ENCODE peak calls at places on chromosomes 7 and 10, in ten cellular contexts. One of them, this sample, is unnamed.

GRCh38 chr7:1144269-1144771 is 15.7 kb downstream of the ZFAND2A start:
- DNase-seq in RWPE2: no peak
- DNase-seq in MG63: peak
- DNase-seq in CD8-positive, alpha-beta memory T cell: no peak
- DNase-seq in choroid plexus epithelial cell: peak
- DNase-seq in activated B cell treated with CpG ODN at 0.5 μM for 24 hours: no peak
- DNase-seq in NCI-H460: peak
- DNase-seq in IMR-90: no peak
- DNase-seq in stimulated activated CD4-positive, alpha-beta T cell treated with anti-CD3 and anti-CD28 coated beads, Interleukin-1b, Interleukin-23, amount 100 ng/mL, for 1 hour: no peak
- DNase-seq in stimulated activated CD8-positive, alpha-beta memory T cell treated with anti-CD3 and anti-CD28 coated beads, Interleukin-4, amount 100 ng/mL, for 24 hours: no peak
- DNase-seq in this sample: no peak

GRCh38 chr7:9106747-9107146 is 673.3 kb downstream of the NXPH1 start:
- DNase-seq in RWPE2: no peak
- DNase-seq in choroid plexus epithelial cell: no peak
- DNase-seq in MG63: no peak
- DNase-seq in stimulated activated CD4-positive, alpha-beta T cell treated with anti-CD3 and anti-CD28 coated beads, Interleukin-1b, Interleukin-23, amount 100 ng/mL, for 1 hour: no peak
- DNase-seq in activated B cell treated with CpG ODN at 0.5 μM for 24 hours: no peak
- DNase-seq in stimulated activated CD8-positive, alpha-beta memory T cell treated with anti-CD3 and anti-CD28 coated beads, Interleukin-4, amount 100 ng/mL, for 24 hours: no peak
- DNase-seq in CD8-positive, alpha-beta memory T cell: no peak
- DNase-seq in NCI-H460: no peak
- DNase-seq in IMR-90: no peak
- DNase-seq in this sample: no peak

GRCh38 chr10:14569274-14570060 is 205.2 kb downstream of the FAM107B start:
- DNase-seq in MG63: no peak
- DNase-seq in NCI-H460: no peak
- DNase-seq in RWPE2: no peak
- DNase-seq in IMR-90: no peak
- DNase-seq in stimulated activated CD8-positive, alpha-beta memory T cell treated with anti-CD3 and anti-CD28 coated beads, Interleukin-4, amount 100 ng/mL, for 24 hours: no peak
- DNase-seq in CD8-positive, alpha-beta memory T cell: peak
- DNase-seq in stimulated activated CD4-positive, alpha-beta T cell treated with anti-CD3 and anti-CD28 coated beads, Interleukin-1b, Interleukin-23, amount 100 ng/mL, for 1 hour: no peak
- DNase-seq in activated B cell treated with CpG ODN at 0.5 μM for 24 hours: no peak
- DNase-seq in choroid plexus epithelial cell: no peak
- DNase-seq in this sample: no peak

GRCh38 chr10:33869089-33869488 is 534.6 kb upstream of the NRP1 start:
- DNase-seq in IMR-90: no peak
- DNase-seq in RWPE2: no peak
- DNase-seq in activated B cell treated with CpG ODN at 0.5 μM for 24 hours: no peak
- DNase-seq in NCI-H460: no peak
- DNase-seq in CD8-positive, alpha-beta memory T cell: no peak
- DNase-seq in MG63: no peak
- DNase-seq in stimulated activated CD4-positive, alpha-beta T cell treated with anti-CD3 and anti-CD28 coated beads, Interleukin-1b, Interleukin-23, amount 100 ng/mL, for 1 hour: no peak
- DNase-seq in choroid plexus epithelial cell: no peak
- DNase-seq in stimulated activated CD8-positive, alpha-beta memory T cell treated with anti-CD3 and anti-CD28 coated beads, Interleukin-4, amount 100 ng/mL, for 24 hours: no peak
- DNase-seq in this sample: no peak

GRCh38 chr10:73950155-73950554 is 39.2 kb downstream of the PLAU start:
- DNase-seq in IMR-90: no peak
- DNase-seq in stimulated activated CD4-positive, alpha-beta T cell treated with anti-CD3 and anti-CD28 coated beads, Interleukin-1b, Interleukin-23, amount 100 ng/mL, for 1 hour: no peak
- DNase-seq in NCI-H460: no peak
- DNase-seq in activated B cell treated with CpG ODN at 0.5 μM for 24 hours: no peak
- DNase-seq in stimulated activated CD8-positive, alpha-beta memory T cell treated with anti-CD3 and anti-CD28 coated beads, Interleukin-4, amount 100 ng/mL, for 24 hours: no peak
- DNase-seq in MG63: no peak
- DNase-seq in choroid plexus epithelial cell: no peak
- DNase-seq in CD8-positive, alpha-beta memory T cell: no peak
- DNase-seq in RWPE2: no peak
- DNase-seq in this sample: no peak

GRCh38 chr10:23530079-23530478 is 91.2 kb downstream of the OTUD1 start:
- DNase-seq in RWPE2: no peak
- DNase-seq in stimulated activated CD8-positive, alpha-beta memory T cell treated with anti-CD3 and anti-CD28 coated beads, Interleukin-4, amount 100 ng/mL, for 24 hours: no peak
- DNase-seq in IMR-90: peak
- DNase-seq in choroid plexus epithelial cell: peak
- DNase-seq in activated B cell treated with CpG ODN at 0.5 μM for 24 hours: no peak
- DNase-seq in CD8-positive, alpha-beta memory T cell: no peak
- DNase-seq in NCI-H460: no peak
- DNase-seq in stimulated activated CD4-positive, alpha-beta T cell treated with anti-CD3 and anti-CD28 coated beads, Interleukin-1b, Interleukin-23, amount 100 ng/mL, for 1 hour: no peak
- DNase-seq in MG63: no peak
- DNase-seq in this sample: no peak

GRCh38 chr7:116952640-116953371 is 495 bp upstream of the ST7 start:
- DNase-seq in activated B cell treated with CpG ODN at 0.5 μM for 24 hours: no peak
- DNase-seq in NCI-H460: no peak
- DNase-seq in stimulated activated CD4-positive, alpha-beta T cell treated with anti-CD3 and anti-CD28 coated beads, Interleukin-1b, Interleukin-23, amount 100 ng/mL, for 1 hour: no peak
- DNase-seq in CD8-positive, alpha-beta memory T cell: no peak
- DNase-seq in IMR-90: peak
- DNase-seq in MG63: no peak
- DNase-seq in choroid plexus epithelial cell: peak
- DNase-seq in RWPE2: no peak
- DNase-seq in stimulated activated CD8-positive, alpha-beta memory T cell treated with anti-CD3 and anti-CD28 coated beads, Interleukin-4, amount 100 ng/mL, for 24 hours: no peak
- DNase-seq in this sample: peak

GRCh38 chr10:44650576-44651394 is 260.4 kb upstream of the TMEM72 start:
- DNase-seq in IMR-90: no peak
- DNase-seq in stimulated activated CD8-positive, alpha-beta memory T cell treated with anti-CD3 and anti-CD28 coated beads, Interleukin-4, amount 100 ng/mL, for 24 hours: no peak
- DNase-seq in choroid plexus epithelial cell: no peak
- DNase-seq in CD8-positive, alpha-beta memory T cell: no peak
- DNase-seq in RWPE2: no peak
- DNase-seq in activated B cell treated with CpG ODN at 0.5 μM for 24 hours: no peak
- DNase-seq in MG63: peak
- DNase-seq in NCI-H460: no peak
- DNase-seq in stimulated activated CD4-positive, alpha-beta T cell treated with anti-CD3 and anti-CD28 coated beads, Interleukin-1b, Interleukin-23, amount 100 ng/mL, for 1 hour: no peak
- DNase-seq in this sample: no peak

GRCh38 chr7:6409991-6410693 is 37.6 kb downstream of the DAGLB start:
- DNase-seq in IMR-90: no peak
- DNase-seq in choroid plexus epithelial cell: no peak
- DNase-seq in RWPE2: no peak
- DNase-seq in MG63: no peak
- DNase-seq in stimulated activated CD4-positive, alpha-beta T cell treated with anti-CD3 and anti-CD28 coated beads, Interleukin-1b, Interleukin-23, amount 100 ng/mL, for 1 hour: no peak
- DNase-seq in activated B cell treated with CpG ODN at 0.5 μM for 24 hours: no peak
- DNase-seq in NCI-H460: no peak
- DNase-seq in stimulated activated CD8-positive, alpha-beta memory T cell treated with anti-CD3 and anti-CD28 coated beads, Interleukin-4, amount 100 ng/mL, for 24 hours: no peak
- DNase-seq in CD8-positive, alpha-beta memory T cell: no peak
- DNase-seq in this sample: no peak

GRCh38 chr7:80277434-80278427 is 143.1 kb downstream of the GNAI1 start:
- DNase-seq in choroid plexus epithelial cell: peak
- DNase-seq in IMR-90: peak
- DNase-seq in RWPE2: no peak
- DNase-seq in NCI-H460: peak
- DNase-seq in stimulated activated CD4-positive, alpha-beta T cell treated with anti-CD3 and anti-CD28 coated beads, Interleukin-1b, Interleukin-23, amount 100 ng/mL, for 1 hour: no peak
- DNase-seq in activated B cell treated with CpG ODN at 0.5 μM for 24 hours: no peak
- DNase-seq in stimulated activated CD8-positive, alpha-beta memory T cell treated with anti-CD3 and anti-CD28 coated beads, Interleukin-4, amount 100 ng/mL, for 24 hours: no peak
- DNase-seq in CD8-positive, alpha-beta memory T cell: no peak
- DNase-seq in MG63: peak
- DNase-seq in this sample: peak

GRCh38 chr7:137642031-137642430 is 204.7 kb downstream of the DGKI start:
- DNase-seq in activated B cell treated with CpG ODN at 0.5 μM for 24 hours: no peak
- DNase-seq in stimulated activated CD8-positive, alpha-beta memory T cell treated with anti-CD3 and anti-CD28 coated beads, Interleukin-4, amount 100 ng/mL, for 24 hours: no peak
- DNase-seq in MG63: no peak
- DNase-seq in IMR-90: no peak
- DNase-seq in RWPE2: no peak
- DNase-seq in NCI-H460: no peak
- DNase-seq in CD8-positive, alpha-beta memory T cell: no peak
- DNase-seq in choroid plexus epithelial cell: no peak
- DNase-seq in stimulated activated CD4-positive, alpha-beta T cell treated with anti-CD3 and anti-CD28 coated beads, Interleukin-1b, Interleukin-23, amount 100 ng/mL, for 1 hour: no peak
- DNase-seq in this sample: no peak

GRCh38 chr7:157773361-157773760 is 436.6 kb downstream of the DNAJB6 start:
- DNase-seq in stimulated activated CD8-positive, alpha-beta memory T cell treated with anti-CD3 and anti-CD28 coated beads, Interleukin-4, amount 100 ng/mL, for 24 hours: no peak
- DNase-seq in RWPE2: no peak
- DNase-seq in IMR-90: no peak
- DNase-seq in choroid plexus epithelial cell: no peak
- DNase-seq in activated B cell treated with CpG ODN at 0.5 μM for 24 hours: no peak
- DNase-seq in NCI-H460: no peak
- DNase-seq in CD8-positive, alpha-beta memory T cell: no peak
- DNase-seq in stimulated activated CD4-positive, alpha-beta T cell treated with anti-CD3 and anti-CD28 coated beads, Interleukin-1b, Interleukin-23, amount 100 ng/mL, for 1 hour: no peak
- DNase-seq in MG63: no peak
- DNase-seq in this sample: no peak

GRCh38 chr10:8130973-8131911 is 76.8 kb downstream of the GATA3 start:
- DNase-seq in CD8-positive, alpha-beta memory T cell: no peak
- DNase-seq in IMR-90: peak
- DNase-seq in stimulated activated CD8-positive, alpha-beta memory T cell treated with anti-CD3 and anti-CD28 coated beads, Interleukin-4, amount 100 ng/mL, for 24 hours: peak
- DNase-seq in RWPE2: no peak
- DNase-seq in MG63: peak
- DNase-seq in activated B cell treated with CpG ODN at 0.5 μM for 24 hours: no peak
- DNase-seq in stimulated activated CD4-positive, alpha-beta T cell treated with anti-CD3 and anti-CD28 coated beads, Interleukin-1b, Interleukin-23, amount 100 ng/mL, for 1 hour: no peak
- DNase-seq in choroid plexus epithelial cell: no peak
- DNase-seq in NCI-H460: no peak
- DNase-seq in this sample: no peak

GRCh38 chr7:135650831-135651573 is 11.3 kb upstream of the STMP1 start:
- DNase-seq in MG63: no peak
- DNase-seq in CD8-positive, alpha-beta memory T cell: no peak
- DNase-seq in activated B cell treated with CpG ODN at 0.5 μM for 24 hours: no peak
- DNase-seq in stimulated activated CD8-positive, alpha-beta memory T cell treated with anti-CD3 and anti-CD28 coated beads, Interleukin-4, amount 100 ng/mL, for 24 hours: no peak
- DNase-seq in NCI-H460: no peak
- DNase-seq in stimulated activated CD4-positive, alpha-beta T cell treated with anti-CD3 and anti-CD28 coated beads, Interleukin-1b, Interleukin-23, amount 100 ng/mL, for 1 hour: no peak
- DNase-seq in IMR-90: peak
- DNase-seq in RWPE2: no peak
- DNase-seq in choroid plexus epithelial cell: peak
- DNase-seq in this sample: no peak

GRCh38 chr7:129914536-129915272 is 38.1 kb downstream of the UBE2H start:
- DNase-seq in activated B cell treated with CpG ODN at 0.5 μM for 24 hours: no peak
- DNase-seq in RWPE2: no peak
- DNase-seq in MG63: no peak
- DNase-seq in choroid plexus epithelial cell: no peak
- DNase-seq in stimulated activated CD8-positive, alpha-beta memory T cell treated with anti-CD3 and anti-CD28 coated beads, Interleukin-4, amount 100 ng/mL, for 24 hours: no peak
- DNase-seq in CD8-positive, alpha-beta memory T cell: peak
- DNase-seq in stimulated activated CD4-positive, alpha-beta T cell treated with anti-CD3 and anti-CD28 coated beads, Interleukin-1b, Interleukin-23, amount 100 ng/mL, for 1 hour: no peak
- DNase-seq in IMR-90: no peak
- DNase-seq in NCI-H460: no peak
- DNase-seq in this sample: peak

GRCh38 chr7:6310594-6310993 is 38.2 kb upstream of the CYTH3 start:
- DNase-seq in RWPE2: no peak
- DNase-seq in stimulated activated CD8-positive, alpha-beta memory T cell treated with anti-CD3 and anti-CD28 coated beads, Interleukin-4, amount 100 ng/mL, for 24 hours: no peak
- DNase-seq in CD8-positive, alpha-beta memory T cell: no peak
- DNase-seq in choroid plexus epithelial cell: no peak
- DNase-seq in IMR-90: no peak
- DNase-seq in stimulated activated CD4-positive, alpha-beta T cell treated with anti-CD3 and anti-CD28 coated beads, Interleukin-1b, Interleukin-23, amount 100 ng/mL, for 1 hour: no peak
- DNase-seq in activated B cell treated with CpG ODN at 0.5 μM for 24 hours: no peak
- DNase-seq in NCI-H460: no peak
- DNase-seq in MG63: no peak
- DNase-seq in this sample: no peak

GRCh38 chr10:110415809-110416208 is 81.9 kb upstream of the DUSP5 start:
- DNase-seq in choroid plexus epithelial cell: no peak
- DNase-seq in stimulated activated CD8-positive, alpha-beta memory T cell treated with anti-CD3 and anti-CD28 coated beads, Interleukin-4, amount 100 ng/mL, for 24 hours: no peak
- DNase-seq in CD8-positive, alpha-beta memory T cell: no peak
- DNase-seq in MG63: no peak
- DNase-seq in RWPE2: no peak
- DNase-seq in NCI-H460: no peak
- DNase-seq in activated B cell treated with CpG ODN at 0.5 μM for 24 hours: no peak
- DNase-seq in stimulated activated CD4-positive, alpha-beta T cell treated with anti-CD3 and anti-CD28 coated beads, Interleukin-1b, Interleukin-23, amount 100 ng/mL, for 1 hour: no peak
- DNase-seq in IMR-90: no peak
- DNase-seq in this sample: no peak

GRCh38 chr7:104926905-104927454 is 87.0 kb upstream of the KMT2E start:
- DNase-seq in NCI-H460: no peak
- DNase-seq in IMR-90: no peak
- DNase-seq in stimulated activated CD8-positive, alpha-beta memory T cell treated with anti-CD3 and anti-CD28 coated beads, Interleukin-4, amount 100 ng/mL, for 24 hours: no peak
- DNase-seq in RWPE2: no peak
- DNase-seq in activated B cell treated with CpG ODN at 0.5 μM for 24 hours: no peak
- DNase-seq in choroid plexus epithelial cell: no peak
- DNase-seq in stimulated activated CD4-positive, alpha-beta T cell treated with anti-CD3 and anti-CD28 coated beads, Interleukin-1b, Interleukin-23, amount 100 ng/mL, for 1 hour: no peak
- DNase-seq in CD8-positive, alpha-beta memory T cell: no peak
- DNase-seq in MG63: no peak
- DNase-seq in this sample: no peak

GRCh38 chr10:55144001-55144400 is 343.0 kb upstream of the PCDH15 start:
- DNase-seq in activated B cell treated with CpG ODN at 0.5 μM for 24 hours: no peak
- DNase-seq in choroid plexus epithelial cell: peak
- DNase-seq in stimulated activated CD8-positive, alpha-beta memory T cell treated with anti-CD3 and anti-CD28 coated beads, Interleukin-4, amount 100 ng/mL, for 24 hours: no peak
- DNase-seq in MG63: no peak
- DNase-seq in stimulated activated CD4-positive, alpha-beta T cell treated with anti-CD3 and anti-CD28 coated beads, Interleukin-1b, Interleukin-23, amount 100 ng/mL, for 1 hour: no peak
- DNase-seq in CD8-positive, alpha-beta memory T cell: no peak
- DNase-seq in NCI-H460: no peak
- DNase-seq in IMR-90: no peak
- DNase-seq in RWPE2: no peak
- DNase-seq in this sample: no peak

GRCh38 chr10:76122056-76122455 is 690.6 kb downstream of the LRMDA start:
- DNase-seq in choroid plexus epithelial cell: no peak
- DNase-seq in MG63: no peak
- DNase-seq in CD8-positive, alpha-beta memory T cell: no peak
- DNase-seq in IMR-90: no peak
- DNase-seq in NCI-H460: no peak
- DNase-seq in stimulated activated CD8-positive, alpha-beta memory T cell treated with anti-CD3 and anti-CD28 coated beads, Interleukin-4, amount 100 ng/mL, for 24 hours: no peak
- DNase-seq in RWPE2: no peak
- DNase-seq in stimulated activated CD4-positive, alpha-beta T cell treated with anti-CD3 and anti-CD28 coated beads, Interleukin-1b, Interleukin-23, amount 100 ng/mL, for 1 hour: no peak
- DNase-seq in activated B cell treated with CpG ODN at 0.5 μM for 24 hours: no peak
- DNase-seq in this sample: no peak

GRCh38 chr10:132958886-132959295 is 16.5 kb upstream of the CFAP46 start:
- DNase-seq in IMR-90: no peak
- DNase-seq in stimulated activated CD4-positive, alpha-beta T cell treated with anti-CD3 and anti-CD28 coated beads, Interleukin-1b, Interleukin-23, amount 100 ng/mL, for 1 hour: no peak
- DNase-seq in CD8-positive, alpha-beta memory T cell: no peak
- DNase-seq in choroid plexus epithelial cell: no peak
- DNase-seq in RWPE2: no peak
- DNase-seq in activated B cell treated with CpG ODN at 0.5 μM for 24 hours: no peak
- DNase-seq in MG63: no peak
- DNase-seq in NCI-H460: no peak
- DNase-seq in stimulated activated CD8-positive, alpha-beta memory T cell treated with anti-CD3 and anti-CD28 coated beads, Interleukin-4, amount 100 ng/mL, for 24 hours: no peak
- DNase-seq in this sample: no peak

GRCh38 chr10:91162050-91162494 is 58.4 kb upstream of the PCGF5 start:
- DNase-seq in stimulated activated CD4-positive, alpha-beta T cell treated with anti-CD3 and anti-CD28 coated beads, Interleukin-1b, Interleukin-23, amount 100 ng/mL, for 1 hour: no peak
- DNase-seq in RWPE2: no peak
- DNase-seq in NCI-H460: no peak
- DNase-seq in activated B cell treated with CpG ODN at 0.5 μM for 24 hours: no peak
- DNase-seq in IMR-90: peak
- DNase-seq in MG63: peak
- DNase-seq in choroid plexus epithelial cell: peak
- DNase-seq in stimulated activated CD8-positive, alpha-beta memory T cell treated with anti-CD3 and anti-CD28 coated beads, Interleukin-4, amount 100 ng/mL, for 24 hours: no peak
- DNase-seq in CD8-positive, alpha-beta memory T cell: peak
- DNase-seq in this sample: no peak

GRCh38 chr7:16677978-16678494 is 32.1 kb downstream of the BZW2 start:
- DNase-seq in choroid plexus epithelial cell: no peak
- DNase-seq in NCI-H460: no peak
- DNase-seq in stimulated activated CD8-positive, alpha-beta memory T cell treated with anti-CD3 and anti-CD28 coated beads, Interleukin-4, amount 100 ng/mL, for 24 hours: no peak
- DNase-seq in RWPE2: no peak
- DNase-seq in CD8-positive, alpha-beta memory T cell: no peak
- DNase-seq in IMR-90: no peak
- DNase-seq in stimulated activated CD4-positive, alpha-beta T cell treated with anti-CD3 and anti-CD28 coated beads, Interleukin-1b, Interleukin-23, amount 100 ng/mL, for 1 hour: no peak
- DNase-seq in MG63: no peak
- DNase-seq in activated B cell treated with CpG ODN at 0.5 μM for 24 hours: no peak
- DNase-seq in this sample: no peak

GRCh38 chr10:68146133-68146532 is 36.8 kb downstream of the MYPN start:
- DNase-seq in choroid plexus epithelial cell: no peak
- DNase-seq in IMR-90: no peak
- DNase-seq in activated B cell treated with CpG ODN at 0.5 μM for 24 hours: no peak
- DNase-seq in MG63: no peak
- DNase-seq in CD8-positive, alpha-beta memory T cell: no peak
- DNase-seq in stimulated activated CD4-positive, alpha-beta T cell treated with anti-CD3 and anti-CD28 coated beads, Interleukin-1b, Interleukin-23, amount 100 ng/mL, for 1 hour: no peak
- DNase-seq in RWPE2: no peak
- DNase-seq in NCI-H460: no peak
- DNase-seq in stimulated activated CD8-positive, alpha-beta memory T cell treated with anti-CD3 and anti-CD28 coated beads, Interleukin-4, amount 100 ng/mL, for 24 hours: no peak
- DNase-seq in this sample: no peak

GRCh38 chr10:129440722-129441316 is 26.2 kb upstream of the MGMT start:
- DNase-seq in IMR-90: no peak
- DNase-seq in RWPE2: no peak
- DNase-seq in stimulated activated CD8-positive, alpha-beta memory T cell treated with anti-CD3 and anti-CD28 coated beads, Interleukin-4, amount 100 ng/mL, for 24 hours: no peak
- DNase-seq in NCI-H460: no peak
- DNase-seq in MG63: no peak
- DNase-seq in CD8-positive, alpha-beta memory T cell: no peak
- DNase-seq in choroid plexus epithelial cell: no peak
- DNase-seq in stimulated activated CD4-positive, alpha-beta T cell treated with anti-CD3 and anti-CD28 coated beads, Interleukin-1b, Interleukin-23, amount 100 ng/mL, for 1 hour: no peak
- DNase-seq in activated B cell treated with CpG ODN at 0.5 μM for 24 hours: no peak
- DNase-seq in this sample: no peak

GRCh38 chr10:30043476-30044270 is 15.7 kb downstream of the JCAD start:
- DNase-seq in activated B cell treated with CpG ODN at 0.5 μM for 24 hours: no peak
- DNase-seq in NCI-H460: no peak
- DNase-seq in choroid plexus epithelial cell: no peak
- DNase-seq in stimulated activated CD8-positive, alpha-beta memory T cell treated with anti-CD3 and anti-CD28 coated beads, Interleukin-4, amount 100 ng/mL, for 24 hours: no peak
- DNase-seq in stimulated activated CD4-positive, alpha-beta T cell treated with anti-CD3 and anti-CD28 coated beads, Interleukin-1b, Interleukin-23, amount 100 ng/mL, for 1 hour: no peak
- DNase-seq in CD8-positive, alpha-beta memory T cell: no peak
- DNase-seq in IMR-90: no peak
- DNase-seq in RWPE2: no peak
- DNase-seq in MG63: no peak
- DNase-seq in this sample: no peak

GRCh38 chr7:100710452-100710851 is 4.5 kb downstream of the POP7 start:
- DNase-seq in RWPE2: no peak
- DNase-seq in IMR-90: no peak
- DNase-seq in MG63: no peak
- DNase-seq in stimulated activated CD8-positive, alpha-beta memory T cell treated with anti-CD3 and anti-CD28 coated beads, Interleukin-4, amount 100 ng/mL, for 24 hours: no peak
- DNase-seq in stimulated activated CD4-positive, alpha-beta T cell treated with anti-CD3 and anti-CD28 coated beads, Interleukin-1b, Interleukin-23, amount 100 ng/mL, for 1 hour: no peak
- DNase-seq in choroid plexus epithelial cell: no peak
- DNase-seq in NCI-H460: no peak
- DNase-seq in CD8-positive, alpha-beta memory T cell: no peak
- DNase-seq in activated B cell treated with CpG ODN at 0.5 μM for 24 hours: no peak
- DNase-seq in this sample: no peak

GRCh38 chr7:44222074-44222473 is 21.3 kb downstream of the YKT6 start:
- DNase-seq in CD8-positive, alpha-beta memory T cell: no peak
- DNase-seq in stimulated activated CD4-positive, alpha-beta T cell treated with anti-CD3 and anti-CD28 coated beads, Interleukin-1b, Interleukin-23, amount 100 ng/mL, for 1 hour: no peak
- DNase-seq in choroid plexus epithelial cell: no peak
- DNase-seq in stimulated activated CD8-positive, alpha-beta memory T cell treated with anti-CD3 and anti-CD28 coated beads, Interleukin-4, amount 100 ng/mL, for 24 hours: no peak
- DNase-seq in MG63: no peak
- DNase-seq in RWPE2: peak
- DNase-seq in NCI-H460: no peak
- DNase-seq in IMR-90: no peak
- DNase-seq in activated B cell treated with CpG ODN at 0.5 μM for 24 hours: no peak
- DNase-seq in this sample: no peak

This sample was measured in HAP-1.